ENCODE peak calls at places on chromosomes 7 and 10, in six cellular contexts. R, K, F, X, I and B are unnamed samples.

GRCh38 chr10:79007843-79008319 is 60.9 kb upstream of the ZMIZ1 start:
- DNase-seq in X (no peak), K (no peak), I (peak), R (no peak), F (no peak), B (no peak)

GRCh38 chr7:23712368-23713284 is 2.6 kb downstream of the STK31 start:
- DNase-seq in F (peak), R (no peak), K (peak), X (no peak), I (peak), B (peak)

GRCh38 chr7:8481752-8482446 is 48.5 kb downstream of the NXPH1 start:
- DNase-seq in I (no peak), R (no peak), K (no peak), X (no peak), F (no peak), B (no peak)

GRCh38 chr7:44638611-44639557 is 32.5 kb downstream of the OGDH start:
- DNase-seq in I (peak), R (peak), F (peak), X (peak), K (peak), B (no peak)

GRCh38 chr7:26201261-26202018 is at the start of gene CBX3:
- DNase-seq in K (peak), F (peak), R (peak), I (peak), X (peak), B (peak)

GRCh38 chr7:81029523-81029922 is 110.7 kb upstream of the SEMA3C start:
- DNase-seq in X (no peak), I (no peak), K (no peak), R (no peak), F (no peak), B (no peak)

GRCh38 chr7:74364061-74364460 is 74.9 kb downstream of the CLIP2 start:
- DNase-seq in X (no peak), R (peak), K (peak), I (no peak), F (no peak), B (no peak)

GRCh38 chr7:131057015-131057518 is 270.6 kb upstream of the MKLN1 start:
- DNase-seq in R (no peak), X (peak), K (no peak), I (peak), F (peak), B (no peak)

GRCh38 chr7:44162785-44163395 is 21.8 kb upstream of the MYL7 start:
- DNase-seq in X (no peak), R (no peak), I (no peak), F (no peak), K (no peak), B (no peak)

GRCh38 chr10:78756604-78757442 is 311.9 kb upstream of the ZMIZ1 start:
- DNase-seq in X (no peak), I (peak), K (peak), R (peak), F (no peak), B (no peak)

GRCh38 chr10:14453593-14453992 is 122.9 kb upstream of the FRMD4A start:
- DNase-seq in R (no peak), F (no peak), X (no peak), K (no peak), I (no peak), B (no peak)

GRCh38 chr10:119243478-119243877 is 36.1 kb downstream of the GRK5 start:
- DNase-seq in F (no peak), I (no peak), X (no peak), R (no peak), K (no peak), B (no peak)

GRCh38 chr7:103065666-103066065 is 8.9 kb downstream of the FBXL13 start:
- DNase-seq in K (peak), R (peak), F (no peak), I (peak), X (peak), B (peak)

GRCh38 chr7:122676466-122676865 is 22.5 kb downstream of the RNF133 start:
- DNase-seq in K (no peak), X (no peak), I (no peak), R (no peak), F (no peak), B (no peak)

GRCh38 chr7:84617265-84618030 is 422.9 kb upstream of the SEMA3A start:
- DNase-seq in R (no peak), F (no peak), I (no peak), K (no peak), X (no peak), B (no peak)

GRCh38 chr7:27202741-27203134 is 2.8 kb upstream of the HOXA13 start:
- DNase-seq in I (no peak), K (no peak), F (no peak), R (no peak), X (no peak), B (no peak)

GRCh38 chr7:65279795-65280194 is 93.9 kb upstream of the ZNF92 start:
- DNase-seq in F (no peak), X (no peak), K (no peak), R (no peak), I (no peak), B (no peak)

GRCh38 chr10:37860494-37861190 is 3.2 kb upstream of the ZNF248 start:
- DNase-seq in F (no peak), R (no peak), X (no peak), I (peak), K (no peak), B (no peak)

GRCh38 chr10:102068216-102068615 is 3.1 kb downstream of the HPS6 start:
- DNase-seq in X (no peak), K (no peak), R (no peak), F (no peak), I (peak), B (no peak)

GRCh38 chr10:100774223-100774622 is 28.8 kb downstream of the PAX2 start:
- DNase-seq in I (no peak), K (no peak), F (no peak), X (no peak), R (no peak), B (no peak)